ENCODE peak calls at places on chromosomes 13 and 19, in eight cellular contexts. B is DMS53; E is stimulated activated CD4-positive, alpha-beta T cell treated with anti-CD3 and anti-CD28 coated beads, Interleukin-12 subunit alpha, Interleukin-12 subunit beta, amount 100 ng/mL, for 48 hours; H is Peyer's patch; Q is stimulated activated CD8-positive, alpha-beta memory T cell treated with anti-CD3 and anti-CD28 coated beads, Interleukin-15, amount 100 ng/mL, for 4 hours; G is caudate nucleus; O is T-helper 9 cell; Y is fibroblast of lung. Z is an unnamed sample.

GRCh38 chr19:55336101-55336500 is 3.6 kb upstream of the KMT5C start:
- DNase-seq in B (no peak), E (no peak), H (no peak), Q (no peak), G (no peak), O (no peak), Y (no peak), Z (no peak)

GRCh38 chr19:43605875-43606568 is 5.9 kb upstream of the SRRM5 start:
- DNase-seq in B (no peak), E (no peak), H (no peak), Q (no peak), G (no peak), O (no peak), Y (no peak), Z (no peak)

GRCh38 chr19:49614096-49614857 is 23.3 kb downstream of the PRR12 start:
- DNase-seq in B (no peak), E (no peak), H (no peak), Q (no peak), G (no peak), O (no peak), Y (peak), Z (no peak)

GRCh38 chr13:97179501-97179900 is 42.6 kb upstream of the MBNL2 start:
- DNase-seq in B (no peak), E (no peak), H (no peak), Q (no peak), G (no peak), O (no peak), Y (no peak), Z (no peak)

GRCh38 chr19:8640402-8641004 is 10.1 kb downstream of the NFILZ start:
- DNase-seq in B (no peak), E (no peak), H (no peak), Q (no peak), G (no peak), O (no peak), Y (no peak), Z (peak)

GRCh38 chr13:38686635-38687245 is at the start of gene FREM2:
- DNase-seq in B (peak), E (no peak), H (no peak), Q (no peak), G (no peak), O (no peak), Y (peak), Z (peak)

GRCh38 chr13:109213714-109214113 is 572.7 kb downstream of the IRS2 start:
- DNase-seq in B (no peak), E (no peak), H (no peak), Q (no peak), G (no peak), O (no peak), Y (no peak), Z (no peak)

GRCh38 chr19:29805026-29805925 is 6.5 kb upstream of the CCNE1 start:
- DNase-seq in B (peak), E (no peak), H (no peak), Q (no peak), G (no peak), O (no peak), Y (no peak), Z (no peak)

GRCh38 chr13:46359731-46360130 is 27.3 kb downstream of the RUBCNL start:
- DNase-seq in B (no peak), E (no peak), H (no peak), Q (no peak), G (no peak), O (no peak), Y (peak), Z (no peak)

GRCh38 chr13:49444517-49445395 is 682 bp downstream of the SETDB2 start:
- DNase-seq in B (peak), E (peak), H (peak), Q (no peak), G (no peak), O (no peak), Y (peak), Z (no peak)

GRCh38 chr19:3665681-3666544 is 34.4 kb downstream of the PIP5K1C start:
- DNase-seq in B (peak), E (peak), H (peak), Q (peak), G (peak), O (peak), Y (no peak), Z (peak)

GRCh38 chr19:12774588-12775555 is at the start of gene HOOK2:
- DNase-seq in B (peak), E (no peak), H (peak), Q (no peak), G (no peak), O (no peak), Y (no peak), Z (peak)

GRCh38 chr19:32022946-32023832 is 322.2 kb upstream of the ZNF507 start:
- DNase-seq in B (no peak), E (no peak), H (no peak), Q (no peak), G (no peak), O (no peak), Y (no peak), Z (no peak)

GRCh38 chr19:17522988-17523872 is 11.8 kb downstream of the PGLS start:
- DNase-seq in B (peak), E (peak), H (peak), Q (peak), G (no peak), O (no peak), Y (no peak), Z (peak)

GRCh38 chr19:36097036-36097435 is 13.9 kb upstream of the OVOL3 start:
- DNase-seq in B (no peak), E (no peak), H (no peak), Q (no peak), G (no peak), O (no peak), Y (no peak), Z (no peak)

GRCh38 chr19:4374451-4375163 is 25.7 kb downstream of the SH3GL1 start:
- DNase-seq in B (peak), E (no peak), H (no peak), Q (no peak), G (no peak), O (no peak), Y (peak), Z (peak)

GRCh38 chr19:18634612-18635290 is 2.1 kb upstream of the KLHL26 start:
- DNase-seq in B (no peak), E (no peak), H (no peak), Q (no peak), G (no peak), O (no peak), Y (peak), Z (no peak)

GRCh38 chr13:99293178-99293577 is 14.0 kb downstream of the GPR183 start:
- DNase-seq in B (no peak), E (no peak), H (no peak), Q (no peak), G (no peak), O (no peak), Y (no peak), Z (no peak)

GRCh38 chr13:30421093-30422055 is 919 bp upstream of the UBE2L5 start:
- DNase-seq in B (peak), E (no peak), H (peak), Q (peak), G (no peak), O (peak), Y (peak), Z (peak)

GRCh38 chr13:32001392-32001768 is 30.2 kb upstream of the FRY start:
- DNase-seq in B (peak), E (no peak), H (no peak), Q (no peak), G (no peak), O (no peak), Y (peak), Z (no peak)

GRCh38 chr19:42074513-42075363 is 1.2 kb upstream of the ZNF574 start:
- DNase-seq in B (peak), E (no peak), H (no peak), Q (no peak), G (no peak), O (no peak), Y (no peak), Z (no peak)